ENCODE peak calls at places on chromosomes 2 and 18, in seven cellular contexts. N is keratinocyte, T is lung, Y is heart left ventricle, I is body of pancreas, X is HAP-1, L is left ventricle myocardium inferior. O is an unnamed sample.

GRCh38 chr2:71700880-71701397 is 247.6 kb downstream of the DYSF start:
- DNase-seq in N (no peak), T (no peak), Y (peak; percentile 83), I (peak; percentile 39), X (no peak), L (peak; percentile 84), O (peak; percentile 84)

GRCh38 chr2:161178756-161179155 is 18.5 kb downstream of the TANK start:
- DNase-seq in N (no peak), T (no peak), Y (no peak), I (no peak), X (no peak), L (no peak), O (no peak)

GRCh38 chr2:11411768-11412448 is 54.1 kb downstream of the E2F6 start:
- DNase-seq in N (no peak), T (no peak), Y (peak; percentile 61), I (peak; percentile 63), X (peak; percentile 76), L (no peak), O (peak; percentile 58)

GRCh38 chr2:145874466-145874865 is 1354.5 kb upstream of the ZEB2 start:
- DNase-seq in N (no peak), T (no peak), Y (no peak), I (no peak), X (no peak), L (no peak), O (no peak)

GRCh38 chr2:188519133-188519532 is 227.5 kb downstream of the GULP1 start:
- DNase-seq in N (no peak), T (no peak), Y (no peak), I (no peak), X (no peak), L (no peak), O (no peak)

GRCh38 chr2:23460228-23460627 is 75.2 kb downstream of the KLHL29 start:
- DNase-seq in N (no peak), T (no peak), Y (no peak), I (no peak), X (no peak), L (no peak), O (no peak)

GRCh38 chr2:126649101-126649500 is 6.9 kb upstream of the GYPC start:
- DNase-seq in N (no peak), T (no peak), Y (no peak), I (no peak), X (no peak), L (no peak), O (no peak)

GRCh38 chr2:84946204-84947009 is 24.6 kb upstream of the KCMF1 start:
- DNase-seq in N (peak; percentile 93), T (no peak), Y (no peak), I (no peak), X (no peak), L (no peak), O (peak; percentile 54)

GRCh38 chr2:190547914-190548313 is 13.4 kb upstream of the NEMP2 start:
- DNase-seq in N (peak; percentile 21), T (no peak), Y (no peak), I (no peak), X (no peak), L (no peak), O (no peak)

GRCh38 chr2:31886700-31887099 is 124.1 kb downstream of the MEMO1 start:
- DNase-seq in N (no peak), T (no peak), Y (no peak), I (peak; percentile 13), X (no peak), L (no peak), O (no peak)

GRCh38 chr2:236169741-236170654 is 1.8 kb upstream of the GBX2 start:
- DNase-seq in N (no peak), T (no peak), Y (no peak), I (no peak), X (no peak), L (no peak), O (no peak)
- H3K27me3 ChIP-seq in N (peaks cover 89% of the 10 kb centered on the region), T (peaks cover 37% of the 10 kb centered on the region), Y (peaks cover 94% of the 10 kb centered on the region), I (peaks cover 12% of the 10 kb centered on the region), X (peaks cover 46% of the 10 kb centered on the region), L (peaks cover 100% of the 10 kb centered on the region), O (peaks cover 1% of the 10 kb centered on the region)

GRCh38 chr2:64608867-64609228 is 44.9 kb downstream of the SERTAD2 start:
- DNase-seq in N (no peak), T (no peak), Y (no peak), I (no peak), X (peak; percentile 26), L (peak; percentile 28), O (no peak)

GRCh38 chr2:64607381-64607780 is 46.3 kb downstream of the SERTAD2 start:
- DNase-seq in N (no peak), T (no peak), Y (no peak), I (no peak), X (no peak), L (no peak), O (no peak)

GRCh38 chr2:64604929-64605550 is 48.7 kb downstream of the SERTAD2 start:
- DNase-seq in N (no peak), T (no peak), Y (no peak), I (peak; percentile 55), X (no peak), L (no peak), O (peak; percentile 69)

GRCh38 chr2:64605991-64606494 is 47.7 kb downstream of the SERTAD2 start:
- DNase-seq in N (no peak), T (no peak), Y (no peak), I (no peak), X (no peak), L (no peak), O (no peak)

GRCh38 chr2:64606495-64607363 is 47.0 kb downstream of the SERTAD2 start:
- DNase-seq in N (peak; percentile 69), T (peak; percentile 75), Y (peak; percentile 87), I (peak; percentile 65), X (no peak), L (peak; percentile 88), O (peak; percentile 94)
- H3K4me3 ChIP-seq in N (peak overlapping the region; percentile 60), T (no peak overlapping the region), Y (peak overlapping the region; percentile 45), I (no peak overlapping the region), X (no peak overlapping the region), L (peak overlapping the region; percentile 41), O (no peak overlapping the region)

GRCh38 chr2:120341977-120342376 is 4.0 kb upstream of the INHBB start:
- DNase-seq in N (no peak), T (no peak), Y (no peak), I (no peak), X (no peak), L (no peak), O (no peak)
- H3K27me3 ChIP-seq in N (peaks cover 46% of the 10 kb centered on the region), T (no peaks in the 10 kb centered on the region), Y (peaks cover 41% of the 10 kb centered on the region), I (no peaks in the 10 kb centered on the region), X (peaks cover 22% of the 10 kb centered on the region), L (peaks cover 96% of the 10 kb centered on the region), O (no peaks in the 10 kb centered on the region)

GRCh38 chr2:196167666-196168065 is 3.7 kb downstream of the STK17B start:
- DNase-seq in N (no peak), T (no peak), Y (no peak), I (no peak), X (no peak), L (no peak), O (no peak)

GRCh38 chr2:196169521-196169920 is 1.9 kb downstream of the STK17B start:
- DNase-seq in N (no peak), T (no peak), Y (no peak), I (no peak), X (no peak), L (no peak), O (no peak)

GRCh38 chr2:196170202-196170680 is 1.1 kb downstream of the STK17B start:
- DNase-seq in N (no peak), T (peak; percentile 51), Y (peak; percentile 26), I (peak; percentile 68), X (peak; percentile 51), L (no peak), O (peak; percentile 59)

GRCh38 chr2:196166876-196167275 is 4.5 kb downstream of the STK17B start:
- DNase-seq in N (no peak), T (no peak), Y (no peak), I (no peak), X (no peak), L (no peak), O (no peak)

DNA sequence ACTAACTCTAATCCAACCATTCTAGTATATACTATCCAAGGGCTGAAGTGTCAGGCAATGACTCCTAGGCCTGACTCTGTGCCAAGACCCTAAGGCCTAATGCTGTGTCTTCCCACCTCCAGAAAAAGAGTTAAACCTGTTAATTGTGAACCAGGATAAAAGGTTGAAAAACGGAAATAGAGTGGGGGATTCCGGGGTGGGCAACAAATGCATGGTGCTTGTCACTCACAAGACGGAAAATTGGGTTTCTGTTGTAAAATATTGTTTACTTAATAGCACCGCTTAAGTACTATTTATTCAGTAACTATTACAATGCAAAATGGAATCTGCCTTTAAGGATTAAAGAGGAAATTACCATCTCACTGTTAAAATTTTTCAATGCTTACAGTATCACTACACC is 3.2 kb downstream of the STK17B start:
- DNase-seq in N (no peak), T (no peak), Y (no peak), I (no peak), X (peak; percentile 60), L (no peak), O (no peak)
- H3K4me3 ChIP-seq in N (no peak overlapping the region), T (no peak overlapping the region), Y (peak overlapping the region; percentile 98), I (no peak overlapping the region), X (no peak overlapping the region), L (peak overlapping the region; percentile 15), O (no peak overlapping the region)

DNA sequence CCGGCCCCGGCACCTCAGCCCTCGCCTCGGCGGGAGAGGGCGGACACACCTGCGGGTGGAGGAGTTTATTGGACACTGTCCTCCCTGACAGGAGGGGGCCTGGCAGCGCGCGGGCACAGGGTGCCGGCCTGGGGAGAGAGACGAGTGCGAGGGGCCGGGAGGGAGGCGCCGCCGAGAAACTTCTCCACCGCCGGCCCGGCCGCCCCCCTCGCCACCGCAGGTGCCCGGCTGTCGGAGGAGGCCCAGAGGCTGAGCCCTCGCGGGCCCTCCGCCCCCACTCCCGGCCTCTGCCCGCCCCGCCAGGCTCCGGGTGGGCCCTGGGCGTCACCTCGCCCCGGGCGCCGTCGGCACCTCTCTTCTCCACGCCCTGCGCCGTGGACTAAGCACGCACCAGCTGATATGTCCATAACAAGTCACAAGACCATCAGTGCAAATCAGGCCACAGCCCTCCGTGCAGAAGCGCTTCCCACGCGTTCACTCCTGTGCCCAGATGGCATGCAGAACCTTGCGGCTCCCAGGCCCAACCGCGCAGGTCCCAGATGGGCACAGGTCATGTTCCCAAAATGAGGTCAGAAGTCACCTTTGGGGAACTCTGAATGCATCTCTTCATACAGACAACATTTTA is 311.2 kb downstream of the CELF4 start:
- DNase-seq in N (no peak), T (no peak), Y (no peak), I (peak; percentile 50), X (no peak), L (no peak), O (no peak)
- H3K27me3 ChIP-seq in N (peaks cover 50% of the 10 kb centered on the region), T (no peaks in the 10 kb centered on the region), Y (peaks cover 14% of the 10 kb centered on the region), I (no peaks in the 10 kb centered on the region), X (no peaks in the 10 kb centered on the region), L (peaks cover 99% of the 10 kb centered on the region), O (no peaks in the 10 kb centered on the region)

GRCh38 chr2:43324589-43325447 is 98.4 kb upstream of the ZFP36L2 start:
- DNase-seq in N (no peak), T (no peak), Y (peak; percentile 38), I (no peak), X (no peak), L (no peak), O (peak; percentile 68)
- H3K4me3 ChIP-seq in N (no peak overlapping the region), T (no peak overlapping the region), Y (no peak overlapping the region), I (no peak overlapping the region), X (no peak overlapping the region), L (no peak overlapping the region), O (no peak overlapping the region)